ENCODE peak calls at places on chromosome 11, in eight cellular contexts. F, M, E, O, W, P, Z and J are unnamed samples.

GRCh38 chr11:58647141-58647699 is 24.8 kb downstream of the CNTF start:
- DNase-seq in F (no peak), M (no peak), E (no peak), O (no peak), W (no peak), P (no peak), Z (no peak), J (no peak)

GRCh38 chr11:128599729-128600128 is 12.4 kb upstream of the ETS1 start:
- DNase-seq in F (no peak), M (no peak), E (no peak), O (no peak), W (no peak), P (no peak), Z (no peak), J (no peak)

GRCh38 chr11:110199184-110199981 is 97.0 kb downstream of the RDX start:
- DNase-seq in F (no peak), M (no peak), E (no peak), O (no peak), W (no peak), P (no peak), Z (no peak), J (peak; percentile 37)

GRCh38 chr11:122721201-122721963 is 65.9 kb downstream of the UBASH3B start:
- DNase-seq in F (no peak), M (no peak), E (no peak), O (no peak), W (no peak), P (no peak), Z (no peak), J (no peak)

GRCh38 chr11:83004855-83005556 is 66.7 kb downstream of the RAB30 start:
- DNase-seq in F (no peak), M (no peak), E (no peak), O (no peak), W (no peak), P (no peak), Z (no peak), J (no peak)

GRCh38 chr11:64875369-64876225 is 2.8 kb downstream of the EHD1 start:
- DNase-seq in F (no peak), M (no peak), E (no peak), O (no peak), W (no peak), P (no peak), Z (no peak), J (no peak)

GRCh38 chr11:8006349-8006977 is 19.3 kb downstream of the EIF3F start:
- DNase-seq in F (peak; percentile 77), M (no peak), E (no peak), O (no peak), W (no peak), P (peak; percentile 66), Z (peak; percentile 27), J (peak; percentile 91)

GRCh38 chr11:29119691-29120328 is 897.0 kb downstream of the KCNA4 start:
- DNase-seq in F (peak; percentile 71), M (no peak), E (no peak), O (no peak), W (no peak), P (peak; percentile 86), Z (no peak), J (no peak)

GRCh38 chr11:8105666-8106065 is 24.7 kb downstream of the TUB start:
- DNase-seq in F (no peak), M (no peak), E (no peak), O (no peak), W (no peak), P (no peak), Z (no peak), J (no peak)

GRCh38 chr11:78350646-78351165 is 66.9 kb downstream of the GAB2 start:
- DNase-seq in F (no peak), M (no peak), E (no peak), O (no peak), W (no peak), P (no peak), Z (no peak), J (no peak)

GRCh38 chr11:6650980-6651379 is 4.6 kb downstream of the DCHS1 start:
- DNase-seq in F (no peak), M (no peak), E (no peak), O (no peak), W (no peak), P (no peak), Z (no peak), J (no peak)

GRCh38 chr11:69004411-69005182 is 8.4 kb downstream of the MRGPRF start:
- DNase-seq in F (no peak), M (peak; percentile 42), E (peak; percentile 14), O (no peak), W (no peak), P (no peak), Z (no peak), J (peak; percentile 38)

GRCh38 chr11:69005183-69005630 is 7.8 kb downstream of the MRGPRF start:
- DNase-seq in F (no peak), M (peak; percentile 40), E (peak; percentile 16), O (no peak), W (no peak), P (no peak), Z (no peak), J (peak; percentile 37)

GRCh38 chr11:69002743-69003231 is 10.3 kb downstream of the MRGPRF start:
- DNase-seq in F (no peak), M (peak; percentile 43), E (peak; percentile 6), O (peak; percentile 57), W (no peak), P (no peak), Z (no peak), J (peak; percentile 42)

GRCh38 chr11:69003301-69003865 is 9.7 kb downstream of the MRGPRF start:
- DNase-seq in F (no peak), M (no peak), E (peak; percentile 14), O (no peak), W (no peak), P (no peak), Z (no peak), J (no peak)

DNA sequence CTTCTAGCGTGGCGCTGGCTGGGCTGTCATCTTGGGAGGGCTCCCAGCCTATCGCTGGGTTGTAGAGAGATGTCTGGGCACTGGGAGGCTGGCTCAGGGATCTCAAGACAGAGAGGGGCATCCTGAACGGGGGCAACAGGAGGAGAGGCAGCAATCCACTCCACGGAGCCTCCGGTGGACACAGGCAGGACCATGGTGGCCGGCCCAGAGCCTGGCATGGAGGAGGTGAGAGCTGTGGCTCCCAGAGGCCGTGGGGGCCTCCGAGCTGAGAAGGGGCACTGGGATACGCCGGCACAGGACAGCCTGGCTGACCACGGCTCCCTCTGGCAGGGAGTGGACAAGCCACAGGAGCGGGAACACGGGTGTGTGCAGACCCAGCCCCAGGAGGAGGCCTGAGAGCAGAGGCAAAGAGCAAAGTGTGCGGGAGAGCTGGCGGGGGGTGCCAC is 9.2 kb downstream of the MRGPRF start:
- DNase-seq in F (no peak), M (peak; percentile 50), E (peak; percentile 13), O (no peak), W (no peak), P (no peak), Z (no peak), J (peak; percentile 41)
- H3K4me1 ChIP-seq in F (peaks cover 21% of the 10 kb centered on the region), M (peaks cover 3% of the 10 kb centered on the region), E (peaks cover 5% of the 10 kb centered on the region), O (peaks cover 13% of the 10 kb centered on the region), W (peaks cover 77% of the 10 kb centered on the region), P (peaks cover 30% of the 10 kb centered on the region), Z (no peaks in the 10 kb centered on the region), J (peaks cover 6% of the 10 kb centered on the region)

GRCh38 chr11:66344550-66345315 is at the start of gene BRMS1:
- DNase-seq in F (peak; percentile 91), M (peak; percentile 98), E (peak; percentile 97), O (peak; percentile 99), W (no peak), P (peak; percentile 98), Z (peak; percentile 92), J (peak; percentile 98)

GRCh38 chr11:66341502-66342126 is 3.3 kb downstream of the BRMS1 start:
- DNase-seq in F (no peak), M (no peak), E (peak; percentile 18), O (no peak), W (no peak), P (no peak), Z (no peak), J (no peak)

GRCh38 chr11:66340596-66341501 is 4.1 kb downstream of the BRMS1 start:
- DNase-seq in F (no peak), M (no peak), E (peak; percentile 18), O (peak; percentile 39), W (no peak), P (no peak), Z (no peak), J (no peak)

GRCh38 chr11:66345316-66345649 is 379 bp upstream of the BRMS1 start:
- DNase-seq in F (no peak), M (no peak), E (no peak), O (no peak), W (no peak), P (no peak), Z (no peak), J (no peak)

DNA sequence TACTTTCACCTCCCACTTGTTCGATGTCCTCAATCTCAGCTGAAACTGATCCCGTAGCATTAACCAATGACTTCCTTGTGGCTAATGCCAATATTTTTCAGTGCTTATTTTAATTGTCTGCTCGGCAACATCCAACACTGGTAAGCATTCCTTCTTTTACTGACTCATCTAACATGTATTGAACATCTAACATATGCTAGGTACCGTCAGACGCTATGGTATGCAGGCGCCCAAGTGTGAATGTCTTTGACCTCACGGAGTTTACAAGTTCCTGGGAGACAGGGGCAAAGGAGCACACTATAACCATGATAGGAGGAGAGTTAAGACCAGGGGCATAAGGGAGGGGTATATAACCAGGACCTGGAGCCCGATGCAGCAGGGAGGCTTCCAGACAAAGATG is 1.7 kb downstream of the BRMS1 start:
- DNase-seq in F (no peak), M (no peak), E (no peak), O (no peak), W (no peak), P (no peak), Z (no peak), J (no peak)
- H3K4me1 ChIP-seq in F (peaks cover 34% of the 10 kb centered on the region), M (peaks cover 21% of the 10 kb centered on the region), E (peaks cover 30% of the 10 kb centered on the region), O (peaks cover 36% of the 10 kb centered on the region), W (peaks cover 44% of the 10 kb centered on the region), P (peaks cover 29% of the 10 kb centered on the region), Z (peaks cover 41% of the 10 kb centered on the region), J (peaks cover 8% of the 10 kb centered on the region)

GRCh38 chr11:118343981-118344521 is at the start of gene CD3G:
- DNase-seq in F (no peak), M (no peak), E (peak; percentile 50), O (no peak), W (no peak), P (no peak), Z (peak; percentile 63), J (no peak)
- H3K4me1 ChIP-seq in F (no peaks in the 10 kb centered on the region), M (no peaks in the 10 kb centered on the region), E (no peaks in the 10 kb centered on the region), O (no peaks in the 10 kb centered on the region), W (no peaks in the 10 kb centered on the region), P (no peaks in the 10 kb centered on the region), Z (peaks cover 56% of the 10 kb centered on the region), J (peaks cover 4% of the 10 kb centered on the region)

GRCh38 chr11:113118104-113118503 is 156.9 kb downstream of the NCAM1 start:
- DNase-seq in F (no peak), M (no peak), E (no peak), O (no peak), W (no peak), P (no peak), Z (no peak), J (no peak)

GRCh38 chr11:113113801-113114451 is 152.7 kb downstream of the NCAM1 start:
- DNase-seq in F (no peak), M (no peak), E (no peak), O (no peak), W (no peak), P (no peak), Z (no peak), J (no peak)

GRCh38 chr11:113111156-113111555 is 149.9 kb downstream of the NCAM1 start:
- DNase-seq in F (no peak), M (no peak), E (no peak), O (no peak), W (no peak), P (no peak), Z (no peak), J (no peak)

GRCh38 chr11:113110046-113110445 is 148.8 kb downstream of the NCAM1 start:
- DNase-seq in F (no peak), M (no peak), E (no peak), O (no peak), W (no peak), P (no peak), Z (no peak), J (no peak)

GRCh38 chr11:113114452-113115027 is 153.3 kb downstream of the NCAM1 start:
- DNase-seq in F (peak; percentile 24), M (peak; percentile 62), E (peak; percentile 38), O (peak; percentile 64), W (no peak), P (peak; percentile 33), Z (no peak), J (peak; percentile 87)
- H3K4me1 ChIP-seq in F (no peaks in the 10 kb centered on the region), M (no peaks in the 10 kb centered on the region), E (no peaks in the 10 kb centered on the region), O (no peaks in the 10 kb centered on the region), W (peaks cover 10% of the 10 kb centered on the region), P (no peaks in the 10 kb centered on the region), Z (no peaks in the 10 kb centered on the region), J (no peaks in the 10 kb centered on the region)